ENCODE peak calls at places on chromosomes 12 and 14, in eight cellular contexts. T is HTR-8/SVneo; R is activated CD4-positive, alpha-beta T cell treated with anti-CD3 and anti-CD28 coated beads, Interleukin-2, amount 50 U/mL, for 1 hour; A is germinal center; P is foreskin fibroblast; D is activated CD8-positive, alpha-beta memory T cell treated with anti-CD3 and anti-CD28 coated beads, Interleukin-2, amount 50 U/mL, for 4 hours; N is Right ventricle myocardium superior; J is frontal cortex. H is an unnamed sample.

GRCh38 chr14:61891251-61891650 is 129.0 kb downstream of the SNAPC1 start:
- DNase-seq in T (no peak), R (no peak), A (no peak), P (peak), D (no peak), N (no peak), J (no peak), H (no peak)

GRCh38 chr12:125330645-125331341 is 265.6 kb downstream of the AACS start:
- DNase-seq in T (peak), R (peak), A (peak), P (peak), D (peak), N (peak), J (peak), H (peak)

GRCh38 chr14:31269599-31270195 is 62.1 kb upstream of the HECTD1 start:
- DNase-seq in T (no peak), R (no peak), A (no peak), P (no peak), D (no peak), N (no peak), J (no peak), H (no peak)

GRCh38 chr12:29741342-29742241 is 42.1 kb downstream of the TMTC1 start:
- DNase-seq in T (no peak), R (no peak), A (no peak), P (peak), D (no peak), N (no peak), J (no peak), H (no peak)

GRCh38 chr14:30940886-30941285 is 66.5 kb downstream of the COCH start:
- DNase-seq in T (no peak), R (no peak), A (no peak), P (no peak), D (no peak), N (no peak), J (no peak), H (no peak)

GRCh38 chr14:33282181-33282580 is 343.5 kb downstream of the NPAS3 start:
- DNase-seq in T (no peak), R (no peak), A (no peak), P (no peak), D (no peak), N (no peak), J (no peak), H (no peak)

GRCh38 chr12:57046947-57047890 is 2.7 kb downstream of the MYO1A start:
- DNase-seq in T (no peak), R (peak), A (no peak), P (no peak), D (no peak), N (no peak), J (no peak), H (no peak)

GRCh38 chr12:113831486-113831885 is 134.6 kb downstream of the RBM19 start:
- DNase-seq in T (no peak), R (no peak), A (no peak), P (no peak), D (no peak), N (no peak), J (no peak), H (no peak)

GRCh38 chr14:76929927-76930326 is 98.6 kb downstream of the IRF2BPL start:
- DNase-seq in T (no peak), R (peak), A (no peak), P (no peak), D (peak), N (peak), J (no peak), H (peak)

GRCh38 chr12:57454566-57455373 is at the start of gene INHBE:
- DNase-seq in T (no peak), R (no peak), A (no peak), P (peak), D (no peak), N (no peak), J (no peak), H (no peak)

GRCh38 chr12:11576104-11576503 is 73.4 kb upstream of the ETV6 start:
- DNase-seq in T (no peak), R (no peak), A (no peak), P (peak), D (no peak), N (no peak), J (no peak), H (no peak)

GRCh38 chr12:21528953-21529352 is 2.9 kb downstream of the SPX start:
- DNase-seq in T (no peak), R (no peak), A (no peak), P (no peak), D (no peak), N (no peak), J (no peak), H (no peak)